ENCODE peak calls at places on chromosome 7, in ten cellular contexts. One of them, this sample, is unnamed.

GRCh38 chr7:157032644-157033482 is 22.4 kb upstream of the MNX1 start:
- DNase-seq in prostate gland: no peak
- DNase-seq in IMR-90: no peak
- DNase-seq in heart left ventricle: no peak
- DNase-seq in lower leg skin: no peak
- DNase-seq in GM12878: no peak
- DNase-seq in HCT116: no peak
- DNase-seq in uterus: no peak
- DNase-seq in sigmoid colon: no peak
- DNase-seq in suprapubic skin: peak
- DNase-seq in this sample: no peak

GRCh38 chr7:156998988-156999610 is 11.4 kb downstream of the MNX1 start:
- DNase-seq in sigmoid colon: no peak
- DNase-seq in uterus: no peak
- DNase-seq in lower leg skin: no peak
- DNase-seq in GM12878: no peak
- DNase-seq in heart left ventricle: no peak
- DNase-seq in prostate gland: no peak
- DNase-seq in IMR-90: no peak
- DNase-seq in suprapubic skin: peak
- DNase-seq in HCT116: no peak
- DNase-seq in this sample: no peak

GRCh38 chr7:104625956-104626355 is 297.6 kb downstream of the LHFPL3 start:
- DNase-seq in heart left ventricle: no peak
- DNase-seq in GM12878: no peak
- DNase-seq in prostate gland: no peak
- DNase-seq in sigmoid colon: no peak
- DNase-seq in uterus: no peak
- DNase-seq in IMR-90: no peak
- DNase-seq in lower leg skin: no peak
- DNase-seq in suprapubic skin: no peak
- DNase-seq in HCT116: no peak
- DNase-seq in this sample: no peak

GRCh38 chr7:16702433-16702832 is 51.1 kb upstream of the TSPAN13 start:
- DNase-seq in heart left ventricle: no peak
- DNase-seq in HCT116: no peak
- DNase-seq in IMR-90: no peak
- DNase-seq in prostate gland: no peak
- DNase-seq in lower leg skin: no peak
- DNase-seq in uterus: no peak
- DNase-seq in sigmoid colon: no peak
- DNase-seq in suprapubic skin: no peak
- DNase-seq in GM12878: no peak
- DNase-seq in this sample: no peak

GRCh38 chr7:22858640-22859561 is 36.3 kb upstream of the TOMM7 start:
- DNase-seq in heart left ventricle: no peak
- DNase-seq in suprapubic skin: no peak
- DNase-seq in lower leg skin: no peak
- DNase-seq in prostate gland: no peak
- DNase-seq in GM12878: no peak
- DNase-seq in HCT116: peak
- DNase-seq in sigmoid colon: no peak
- DNase-seq in uterus: no peak
- DNase-seq in IMR-90: peak
- DNase-seq in this sample: peak

GRCh38 chr7:148209643-148210042 is 380.9 kb upstream of the C7orf33 start:
- DNase-seq in heart left ventricle: no peak
- DNase-seq in IMR-90: no peak
- DNase-seq in GM12878: no peak
- DNase-seq in prostate gland: no peak
- DNase-seq in suprapubic skin: no peak
- DNase-seq in HCT116: no peak
- DNase-seq in sigmoid colon: no peak
- DNase-seq in uterus: no peak
- DNase-seq in lower leg skin: no peak
- DNase-seq in this sample: no peak

GRCh38 chr7:37476881-37477280 is 28.2 kb upstream of the ELMO1 start:
- DNase-seq in suprapubic skin: no peak
- DNase-seq in GM12878: no peak
- DNase-seq in lower leg skin: no peak
- DNase-seq in HCT116: no peak
- DNase-seq in prostate gland: no peak
- DNase-seq in heart left ventricle: no peak
- DNase-seq in IMR-90: no peak
- DNase-seq in uterus: no peak
- DNase-seq in sigmoid colon: no peak
- DNase-seq in this sample: no peak

GRCh38 chr7:95395755-95396135 is 430 bp downstream of the PON3 start:
- DNase-seq in IMR-90: no peak
- DNase-seq in uterus: no peak
- DNase-seq in GM12878: no peak
- DNase-seq in heart left ventricle: no peak
- DNase-seq in lower leg skin: no peak
- DNase-seq in sigmoid colon: no peak
- DNase-seq in prostate gland: no peak
- DNase-seq in HCT116: no peak
- DNase-seq in suprapubic skin: no peak
- DNase-seq in this sample: no peak

GRCh38 chr7:27096756-27097514 is 1.1 kb upstream of the HOXA1 start:
- DNase-seq in suprapubic skin: no peak
- DNase-seq in HCT116: no peak
- DNase-seq in heart left ventricle: no peak
- DNase-seq in prostate gland: no peak
- DNase-seq in lower leg skin: no peak
- DNase-seq in IMR-90: peak
- DNase-seq in sigmoid colon: peak
- DNase-seq in GM12878: no peak
- DNase-seq in uterus: peak
- DNase-seq in this sample: peak
- TF ChIP-seq POLR2A in suprapubic skin: no peak
- TF ChIP-seq POLR2A in HCT116: no peak
- TF ChIP-seq POLR2A in heart left ventricle: no peak
- TF ChIP-seq POLR2A in prostate gland: no peak
- TF ChIP-seq POLR2A in lower leg skin: no peak
- TF ChIP-seq POLR2A in IMR-90: peak
- TF ChIP-seq POLR2A in sigmoid colon: peak
- TF ChIP-seq POLR2A in GM12878: no peak
- TF ChIP-seq POLR2A in uterus: no peak
- TF ChIP-seq POLR2A in this sample: peak

DNA sequence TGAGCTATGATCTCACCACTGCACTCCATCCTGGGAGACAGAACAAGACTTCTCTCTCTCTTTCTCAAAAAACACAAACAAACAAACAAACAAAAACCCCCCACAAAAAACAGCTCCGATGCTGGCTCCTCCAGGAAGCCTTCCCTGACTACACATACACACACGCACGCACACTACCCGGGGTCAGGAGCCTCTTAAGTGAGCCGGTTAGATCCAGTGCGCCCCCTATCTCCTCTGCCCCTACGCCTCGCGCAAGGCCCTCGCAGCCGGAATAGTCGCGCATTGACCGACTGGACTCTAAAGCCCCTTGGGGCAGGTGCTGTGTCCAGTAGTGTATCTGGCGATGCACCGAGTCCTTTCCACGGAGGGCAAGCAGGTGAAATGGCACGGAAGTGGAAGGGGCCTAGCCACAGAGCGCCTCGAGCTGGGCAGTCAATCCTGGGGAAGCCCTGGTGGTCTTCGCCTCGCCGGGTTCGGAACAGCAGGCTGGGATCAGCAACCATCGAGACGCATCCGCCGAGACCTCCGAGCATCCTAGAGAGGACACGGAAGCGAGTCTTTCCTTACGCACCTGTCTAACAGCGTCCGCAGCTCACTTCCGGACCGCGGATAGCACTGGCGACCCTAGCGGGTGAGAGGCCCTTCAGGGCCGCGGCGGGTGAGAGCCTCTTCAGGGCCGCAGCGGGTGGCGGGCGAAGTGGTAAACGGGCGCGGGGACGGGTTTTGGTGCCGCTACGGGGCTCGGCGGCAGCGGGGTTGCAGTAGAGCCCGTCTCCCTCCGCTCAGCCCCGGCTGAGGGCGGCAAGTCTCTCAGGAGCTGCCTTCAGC is at the start of gene ZSCAN25:
- DNase-seq in HCT116: peak
- DNase-seq in uterus: peak
- DNase-seq in heart left ventricle: peak
- DNase-seq in prostate gland: peak
- DNase-seq in sigmoid colon: peak
- DNase-seq in GM12878: peak
- DNase-seq in suprapubic skin: peak
- DNase-seq in lower leg skin: peak
- DNase-seq in IMR-90: peak
- DNase-seq in this sample: peak
- TF ChIP-seq POLR2A in HCT116: peak
- TF ChIP-seq POLR2A in uterus: peak
- TF ChIP-seq POLR2A in heart left ventricle: peak
- TF ChIP-seq POLR2A in prostate gland: no peak
- TF ChIP-seq POLR2A in sigmoid colon: peak
- TF ChIP-seq POLR2A in GM12878: peak
- TF ChIP-seq POLR2A in suprapubic skin: no peak
- TF ChIP-seq POLR2A in lower leg skin: no peak
- TF ChIP-seq POLR2A in IMR-90: peak
- TF ChIP-seq POLR2A in this sample: peak

DNA sequence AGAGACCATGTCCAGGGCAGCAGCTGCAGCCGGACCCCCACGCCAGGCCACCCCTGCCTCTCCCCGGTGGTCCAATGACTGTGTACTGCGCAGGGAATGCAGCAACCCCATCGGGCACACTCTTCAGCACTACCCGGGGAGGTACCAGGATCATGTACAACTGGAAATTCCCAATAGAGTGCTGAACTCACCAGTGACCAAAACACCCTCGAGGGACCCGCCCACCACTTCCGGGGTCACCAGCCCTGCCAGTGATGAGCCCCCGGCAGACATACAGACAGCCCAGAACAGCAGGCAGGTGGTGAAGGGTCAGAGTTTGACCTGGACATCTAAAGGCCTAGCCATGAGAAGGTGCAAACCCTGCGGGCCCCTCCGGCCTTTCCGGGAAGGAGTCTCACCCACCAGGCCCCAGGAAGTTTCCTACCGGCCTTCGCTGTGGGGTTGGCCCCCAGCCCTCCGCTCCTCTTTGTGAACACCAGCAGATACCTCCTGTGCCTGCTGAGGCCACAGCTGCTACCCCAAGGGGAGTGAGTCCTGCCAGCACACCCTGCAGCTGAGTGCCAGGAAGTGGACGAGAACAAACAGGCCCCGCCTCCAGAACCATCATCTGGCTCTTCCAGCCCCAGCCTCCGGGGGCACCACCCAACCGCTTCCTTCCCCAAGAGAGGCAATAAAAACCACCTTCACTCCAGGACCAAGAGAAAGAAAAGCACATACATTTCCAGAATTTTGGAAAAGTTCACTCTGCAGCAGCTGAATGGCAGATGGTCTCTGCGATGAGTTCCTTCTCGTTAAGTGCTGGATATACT is 5.0 kb upstream of the ANKRD61 start:
- DNase-seq in heart left ventricle: peak
- DNase-seq in prostate gland: peak
- DNase-seq in uterus: peak
- DNase-seq in GM12878: peak
- DNase-seq in suprapubic skin: peak
- DNase-seq in IMR-90: peak
- DNase-seq in sigmoid colon: peak
- DNase-seq in lower leg skin: peak
- DNase-seq in HCT116: no peak
- DNase-seq in this sample: peak
- TF ChIP-seq POLR2A in heart left ventricle: no peak
- TF ChIP-seq POLR2A in prostate gland: peak
- TF ChIP-seq POLR2A in uterus: no peak
- TF ChIP-seq POLR2A in GM12878: no peak
- TF ChIP-seq POLR2A in suprapubic skin: no peak
- TF ChIP-seq POLR2A in IMR-90: no peak
- TF ChIP-seq POLR2A in sigmoid colon: no peak
- TF ChIP-seq POLR2A in lower leg skin: no peak
- TF ChIP-seq POLR2A in HCT116: no peak
- TF ChIP-seq POLR2A in this sample: no peak

GRCh38 chr7:833601-834258 is 1.5 kb downstream of the SUN1 start:
- DNase-seq in lower leg skin: no peak
- DNase-seq in HCT116: no peak
- DNase-seq in sigmoid colon: peak
- DNase-seq in GM12878: no peak
- DNase-seq in suprapubic skin: no peak
- DNase-seq in uterus: no peak
- DNase-seq in prostate gland: no peak
- DNase-seq in IMR-90: peak
- DNase-seq in heart left ventricle: peak
- DNase-seq in this sample: no peak

GRCh38 chr7:832968-833424 is 720 bp downstream of the SUN1 start:
- DNase-seq in prostate gland: no peak
- DNase-seq in GM12878: no peak
- DNase-seq in lower leg skin: no peak
- DNase-seq in heart left ventricle: peak
- DNase-seq in HCT116: no peak
- DNase-seq in sigmoid colon: peak
- DNase-seq in IMR-90: no peak
- DNase-seq in uterus: no peak
- DNase-seq in suprapubic skin: no peak
- DNase-seq in this sample: no peak

GRCh38 chr7:830069-830468 is 2.2 kb upstream of the SUN1 start:
- DNase-seq in prostate gland: no peak
- DNase-seq in HCT116: no peak
- DNase-seq in sigmoid colon: no peak
- DNase-seq in heart left ventricle: peak
- DNase-seq in uterus: no peak
- DNase-seq in lower leg skin: no peak
- DNase-seq in IMR-90: no peak
- DNase-seq in suprapubic skin: no peak
- DNase-seq in GM12878: no peak
- DNase-seq in this sample: no peak

GRCh38 chr7:832292-832967 is at the start of gene SUN1:
- DNase-seq in prostate gland: no peak
- DNase-seq in uterus: peak
- DNase-seq in suprapubic skin: no peak
- DNase-seq in HCT116: peak
- DNase-seq in IMR-90: peak
- DNase-seq in GM12878: peak
- DNase-seq in sigmoid colon: peak
- DNase-seq in lower leg skin: no peak
- DNase-seq in heart left ventricle: peak
- DNase-seq in this sample: no peak

GRCh38 chr7:831596-832291 is 532 bp upstream of the SUN1 start:
- DNase-seq in GM12878: peak
- DNase-seq in IMR-90: peak
- DNase-seq in lower leg skin: no peak
- DNase-seq in HCT116: peak
- DNase-seq in prostate gland: no peak
- DNase-seq in sigmoid colon: no peak
- DNase-seq in uterus: peak
- DNase-seq in suprapubic skin: no peak
- DNase-seq in heart left ventricle: no peak
- DNase-seq in this sample: no peak
- TF ChIP-seq POLR2A in GM12878: no peak
- TF ChIP-seq POLR2A in IMR-90: peak
- TF ChIP-seq POLR2A in lower leg skin: no peak
- TF ChIP-seq POLR2A in HCT116: no peak
- TF ChIP-seq POLR2A in prostate gland: peak
- TF ChIP-seq POLR2A in sigmoid colon: no peak
- TF ChIP-seq POLR2A in uterus: peak
- TF ChIP-seq POLR2A in suprapubic skin: no peak
- TF ChIP-seq POLR2A in heart left ventricle: no peak
- TF ChIP-seq POLR2A in this sample: no peak

This sample was measured in upper lobe of left lung.